ENCODE peak calls at places on chromosome 15, in ten cellular contexts. One of them, this sample, is unnamed.

GRCh38 chr15:69357773-69358765 is 56.1 kb upstream of the KIF23 start:
- DNase-seq in LNCaP clone FGC: no peak
- DNase-seq in fibroblast of mammary gland: peak
- DNase-seq in AG10803: peak
- DNase-seq in kidney: no peak
- DNase-seq in lower leg skin: no peak
- DNase-seq in kidney epithelial cell: peak
- DNase-seq in pancreas: peak
- DNase-seq in sigmoid colon: no peak
- DNase-seq in A549: no peak
- DNase-seq in this sample: no peak

GRCh38 chr15:24823473-24823872 is 131.3 kb upstream of the SNRPN start:
- DNase-seq in LNCaP clone FGC: peak
- DNase-seq in fibroblast of mammary gland: no peak
- DNase-seq in AG10803: no peak
- DNase-seq in kidney: no peak
- DNase-seq in lower leg skin: no peak
- DNase-seq in kidney epithelial cell: no peak
- DNase-seq in pancreas: no peak
- DNase-seq in sigmoid colon: no peak
- DNase-seq in A549: no peak
- DNase-seq in this sample: no peak

GRCh38 chr15:29815000-29815704 is 7.1 kb downstream of the TJP1 start:
- DNase-seq in LNCaP clone FGC: no peak
- DNase-seq in fibroblast of mammary gland: peak
- DNase-seq in AG10803: peak
- DNase-seq in kidney: no peak
- DNase-seq in lower leg skin: no peak
- DNase-seq in kidney epithelial cell: peak
- DNase-seq in pancreas: no peak
- DNase-seq in sigmoid colon: no peak
- DNase-seq in A549: peak
- DNase-seq in this sample: no peak

GRCh38 chr15:51202783-51203182 is 108.1 kb upstream of the TNFAIP8L3 start:
- DNase-seq in LNCaP clone FGC: no peak
- DNase-seq in fibroblast of mammary gland: peak
- DNase-seq in AG10803: no peak
- DNase-seq in kidney: no peak
- DNase-seq in lower leg skin: no peak
- DNase-seq in kidney epithelial cell: no peak
- DNase-seq in pancreas: no peak
- DNase-seq in sigmoid colon: no peak
- DNase-seq in A549: no peak
- DNase-seq in this sample: no peak

GRCh38 chr15:60297047-60297446 is 100.7 kb downstream of the ANXA2 start:
- DNase-seq in LNCaP clone FGC: no peak
- DNase-seq in fibroblast of mammary gland: no peak
- DNase-seq in AG10803: no peak
- DNase-seq in kidney: no peak
- DNase-seq in lower leg skin: no peak
- DNase-seq in kidney epithelial cell: no peak
- DNase-seq in pancreas: no peak
- DNase-seq in sigmoid colon: no peak
- DNase-seq in A549: no peak
- DNase-seq in this sample: peak

GRCh38 chr15:101250331-101250730 is 1.5 kb downstream of the CHSY1 start:
- DNase-seq in LNCaP clone FGC: no peak
- DNase-seq in fibroblast of mammary gland: peak
- DNase-seq in AG10803: peak
- DNase-seq in kidney: no peak
- DNase-seq in lower leg skin: no peak
- DNase-seq in kidney epithelial cell: peak
- DNase-seq in pancreas: no peak
- DNase-seq in sigmoid colon: no peak
- DNase-seq in A549: no peak
- DNase-seq in this sample: no peak

GRCh38 chr15:51861557-51862350 is 32.3 kb downstream of the TMOD3 start:
- DNase-seq in LNCaP clone FGC: no peak
- DNase-seq in fibroblast of mammary gland: no peak
- DNase-seq in AG10803: no peak
- DNase-seq in kidney: no peak
- DNase-seq in lower leg skin: no peak
- DNase-seq in kidney epithelial cell: no peak
- DNase-seq in pancreas: no peak
- DNase-seq in sigmoid colon: no peak
- DNase-seq in A549: no peak
- DNase-seq in this sample: no peak

GRCh38 chr15:63041982-63042878 is at the start of gene TPM1:
- DNase-seq in LNCaP clone FGC: no peak
- DNase-seq in fibroblast of mammary gland: peak
- DNase-seq in AG10803: peak
- DNase-seq in kidney: peak
- DNase-seq in lower leg skin: peak
- DNase-seq in kidney epithelial cell: peak
- DNase-seq in pancreas: peak
- DNase-seq in sigmoid colon: peak
- DNase-seq in A549: peak
- DNase-seq in this sample: no peak

GRCh38 chr15:67080900-67081431 is 15.6 kb downstream of the SMAD3 start:
- DNase-seq in LNCaP clone FGC: no peak
- DNase-seq in fibroblast of mammary gland: peak
- DNase-seq in AG10803: peak
- DNase-seq in kidney: peak
- DNase-seq in lower leg skin: no peak
- DNase-seq in kidney epithelial cell: peak
- DNase-seq in pancreas: no peak
- DNase-seq in sigmoid colon: peak
- DNase-seq in A549: peak
- DNase-seq in this sample: peak

GRCh38 chr15:61227269-61228024 is 1.7 kb downstream of the RORA start:
- DNase-seq in LNCaP clone FGC: no peak
- DNase-seq in fibroblast of mammary gland: peak
- DNase-seq in AG10803: peak
- DNase-seq in kidney: peak
- DNase-seq in lower leg skin: no peak
- DNase-seq in kidney epithelial cell: peak
- DNase-seq in pancreas: peak
- DNase-seq in sigmoid colon: peak
- DNase-seq in A549: peak
- DNase-seq in this sample: no peak

GRCh38 chr15:90934256-90934948 is 683 bp upstream of the UNC45A start:
- DNase-seq in LNCaP clone FGC: peak
- DNase-seq in fibroblast of mammary gland: peak
- DNase-seq in AG10803: peak
- DNase-seq in kidney: peak
- DNase-seq in lower leg skin: peak
- DNase-seq in kidney epithelial cell: no peak
- DNase-seq in pancreas: peak
- DNase-seq in sigmoid colon: peak
- DNase-seq in A549: peak
- DNase-seq in this sample: peak

GRCh38 chr15:90933310-90933709 is 961 bp upstream of the HDDC3 start:
- DNase-seq in LNCaP clone FGC: no peak
- DNase-seq in fibroblast of mammary gland: no peak
- DNase-seq in AG10803: no peak
- DNase-seq in kidney: no peak
- DNase-seq in lower leg skin: no peak
- DNase-seq in kidney epithelial cell: no peak
- DNase-seq in pancreas: no peak
- DNase-seq in sigmoid colon: no peak
- DNase-seq in A549: no peak
- DNase-seq in this sample: no peak

GRCh38 chr15:90931737-90932659 is at the start of gene HDDC3:
- DNase-seq in LNCaP clone FGC: peak
- DNase-seq in fibroblast of mammary gland: peak
- DNase-seq in AG10803: peak
- DNase-seq in kidney: peak
- DNase-seq in lower leg skin: peak
- DNase-seq in kidney epithelial cell: no peak
- DNase-seq in pancreas: peak
- DNase-seq in sigmoid colon: peak
- DNase-seq in A549: peak
- DNase-seq in this sample: peak

GRCh38 chr15:90930861-90931629 is 1.3 kb downstream of the HDDC3 start:
- DNase-seq in LNCaP clone FGC: no peak
- DNase-seq in fibroblast of mammary gland: peak
- DNase-seq in AG10803: peak
- DNase-seq in kidney: no peak
- DNase-seq in lower leg skin: no peak
- DNase-seq in kidney epithelial cell: no peak
- DNase-seq in pancreas: no peak
- DNase-seq in sigmoid colon: peak
- DNase-seq in A549: no peak
- DNase-seq in this sample: peak

GRCh38 chr15:90932660-90932991 is 277 bp upstream of the HDDC3 start:
- DNase-seq in LNCaP clone FGC: no peak
- DNase-seq in fibroblast of mammary gland: no peak
- DNase-seq in AG10803: no peak
- DNase-seq in kidney: no peak
- DNase-seq in lower leg skin: no peak
- DNase-seq in kidney epithelial cell: no peak
- DNase-seq in pancreas: no peak
- DNase-seq in sigmoid colon: no peak
- DNase-seq in A549: no peak
- DNase-seq in this sample: no peak
- H3K4me3 ChIP-seq in LNCaP clone FGC: peak
- H3K4me3 ChIP-seq in fibroblast of mammary gland: no peak
- H3K4me3 ChIP-seq in AG10803: no peak
- H3K4me3 ChIP-seq in kidney: no peak
- H3K4me3 ChIP-seq in lower leg skin: no peak
- H3K4me3 ChIP-seq in kidney epithelial cell: no peak
- H3K4me3 ChIP-seq in pancreas: peak
- H3K4me3 ChIP-seq in sigmoid colon: no peak
- H3K4me3 ChIP-seq in A549: no peak
- H3K4me3 ChIP-seq in this sample: no peak

GRCh38 chr15:31438601-31439265 is 112.1 kb downstream of the KLF13 start:
- DNase-seq in LNCaP clone FGC: no peak
- DNase-seq in fibroblast of mammary gland: no peak
- DNase-seq in AG10803: no peak
- DNase-seq in kidney: no peak
- DNase-seq in lower leg skin: peak
- DNase-seq in kidney epithelial cell: no peak
- DNase-seq in pancreas: no peak
- DNase-seq in sigmoid colon: no peak
- DNase-seq in A549: no peak
- DNase-seq in this sample: peak

GRCh38 chr15:31437686-31438085 is 111.1 kb downstream of the KLF13 start:
- DNase-seq in LNCaP clone FGC: no peak
- DNase-seq in fibroblast of mammary gland: no peak
- DNase-seq in AG10803: no peak
- DNase-seq in kidney: no peak
- DNase-seq in lower leg skin: peak
- DNase-seq in kidney epithelial cell: no peak
- DNase-seq in pancreas: no peak
- DNase-seq in sigmoid colon: no peak
- DNase-seq in A549: no peak
- DNase-seq in this sample: peak

GRCh38 chr15:31440754-31441298 is 114.2 kb downstream of the KLF13 start:
- DNase-seq in LNCaP clone FGC: no peak
- DNase-seq in fibroblast of mammary gland: peak
- DNase-seq in AG10803: peak
- DNase-seq in kidney: peak
- DNase-seq in lower leg skin: peak
- DNase-seq in kidney epithelial cell: no peak
- DNase-seq in pancreas: peak
- DNase-seq in sigmoid colon: peak
- DNase-seq in A549: no peak
- DNase-seq in this sample: peak

GRCh38 chr15:31442203-31443090 is 115.8 kb downstream of the KLF13 start:
- DNase-seq in LNCaP clone FGC: no peak
- DNase-seq in fibroblast of mammary gland: peak
- DNase-seq in AG10803: peak
- DNase-seq in kidney: no peak
- DNase-seq in lower leg skin: peak
- DNase-seq in kidney epithelial cell: peak
- DNase-seq in pancreas: no peak
- DNase-seq in sigmoid colon: no peak
- DNase-seq in A549: peak
- DNase-seq in this sample: peak

GRCh38 chr15:31439328-31439727 is 112.7 kb downstream of the KLF13 start:
- DNase-seq in LNCaP clone FGC: no peak
- DNase-seq in fibroblast of mammary gland: peak
- DNase-seq in AG10803: no peak
- DNase-seq in kidney: no peak
- DNase-seq in lower leg skin: peak
- DNase-seq in kidney epithelial cell: no peak
- DNase-seq in pancreas: no peak
- DNase-seq in sigmoid colon: no peak
- DNase-seq in A549: peak
- DNase-seq in this sample: peak
- TF ChIP-seq CTCF in LNCaP clone FGC: peak
- TF ChIP-seq CTCF in fibroblast of mammary gland: peak
- TF ChIP-seq CTCF in AG10803: peak
- TF ChIP-seq CTCF in kidney: peak
- TF ChIP-seq CTCF in lower leg skin: no peak
- TF ChIP-seq CTCF in kidney epithelial cell: no peak
- TF ChIP-seq CTCF in pancreas: no peak
- TF ChIP-seq CTCF in sigmoid colon: peak
- TF ChIP-seq CTCF in A549: peak
- TF ChIP-seq CTCF in this sample: peak

GRCh38 chr15:39546842-39547241 is 34.0 kb upstream of the THBS1 start:
- DNase-seq in LNCaP clone FGC: no peak
- DNase-seq in fibroblast of mammary gland: no peak
- DNase-seq in AG10803: no peak
- DNase-seq in kidney: no peak
- DNase-seq in lower leg skin: no peak
- DNase-seq in kidney epithelial cell: no peak
- DNase-seq in pancreas: no peak
- DNase-seq in sigmoid colon: no peak
- DNase-seq in A549: no peak
- DNase-seq in this sample: no peak
- H3K4me3 ChIP-seq in LNCaP clone FGC: no peak
- H3K4me3 ChIP-seq in fibroblast of mammary gland: no peak
- H3K4me3 ChIP-seq in AG10803: no peak
- H3K4me3 ChIP-seq in kidney: no peak
- H3K4me3 ChIP-seq in lower leg skin: no peak
- H3K4me3 ChIP-seq in kidney epithelial cell: no peak
- H3K4me3 ChIP-seq in pancreas: no peak
- H3K4me3 ChIP-seq in sigmoid colon: no peak
- H3K4me3 ChIP-seq in A549: no peak
- H3K4me3 ChIP-seq in this sample: no peak

DNA sequence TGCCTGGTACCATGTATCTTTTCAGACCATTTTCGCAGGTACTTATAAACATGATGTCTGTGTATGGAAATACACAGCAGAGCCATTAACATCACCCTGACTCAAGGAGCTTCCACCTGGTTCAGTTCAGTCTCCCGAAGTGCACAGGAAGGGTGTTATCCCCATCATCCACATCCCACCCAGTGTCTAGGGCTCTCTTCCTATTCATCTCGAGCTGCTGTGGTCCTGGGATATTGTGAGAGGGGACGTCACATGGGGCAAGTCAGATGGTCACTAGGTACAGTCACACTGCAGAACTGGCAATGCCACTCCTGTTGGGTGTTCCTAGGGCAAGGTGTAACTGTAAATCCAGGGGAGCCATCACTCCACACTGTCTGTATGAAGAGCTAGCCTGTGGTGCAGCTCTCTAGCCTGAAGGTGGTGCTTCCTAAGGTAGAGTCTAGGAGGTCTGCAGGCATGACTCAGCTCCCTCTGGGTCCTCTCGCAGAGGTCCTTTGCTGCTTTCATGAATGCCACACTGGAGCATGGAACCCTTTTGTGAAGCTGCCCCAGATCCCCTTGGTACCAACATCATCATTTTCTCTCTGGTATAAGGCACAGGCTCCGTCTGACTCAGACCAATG is 13.9 kb downstream of the ISLR2 start:
- DNase-seq in LNCaP clone FGC: no peak
- DNase-seq in fibroblast of mammary gland: no peak
- DNase-seq in AG10803: no peak
- DNase-seq in kidney: no peak
- DNase-seq in lower leg skin: no peak
- DNase-seq in kidney epithelial cell: no peak
- DNase-seq in pancreas: no peak
- DNase-seq in sigmoid colon: no peak
- DNase-seq in A549: peak
- DNase-seq in this sample: peak
- TF ChIP-seq CTCF in LNCaP clone FGC: no peak
- TF ChIP-seq CTCF in fibroblast of mammary gland: no peak
- TF ChIP-seq CTCF in AG10803: no peak
- TF ChIP-seq CTCF in kidney: no peak
- TF ChIP-seq CTCF in lower leg skin: no peak
- TF ChIP-seq CTCF in kidney epithelial cell: peak
- TF ChIP-seq CTCF in pancreas: no peak
- TF ChIP-seq CTCF in sigmoid colon: no peak
- TF ChIP-seq CTCF in A549: no peak
- TF ChIP-seq CTCF in this sample: peak